ENCODE peak calls at places on chromosomes 13 and 19, in five cellular contexts. Z is ovary; K is CD8-positive, alpha-beta T cell; S is suprapubic skin; D is endodermal cell. A is an unnamed sample.

GRCh38 chr19:18775586-18776287 is 15.4 kb downstream of the COMP start:
- DNase-seq in Z (peak), K (no peak), S (no peak), D (no peak), A (no peak)

GRCh38 chr19:44698492-44699201 is at the start of gene CEACAM16:
- DNase-seq in Z (no peak), K (no peak), S (no peak), D (no peak), A (no peak)

GRCh38 chr19:42942187-42942789 is 5.3 kb upstream of the PSG7 start:
- DNase-seq in Z (no peak), K (no peak), S (no peak), D (no peak), A (peak)

GRCh38 chr19:28067882-28068281 is 1145.1 kb downstream of the UQCRFS1 start:
- DNase-seq in Z (no peak), K (no peak), S (no peak), D (no peak), A (no peak)

GRCh38 chr13:30071890-30072817 is 221.7 kb upstream of the UBL3 start:
- DNase-seq in Z (no peak), K (no peak), S (no peak), D (no peak), A (no peak)

GRCh38 chr13:26881154-26881553 is 120.6 kb upstream of the GPR12 start:
- DNase-seq in Z (no peak), K (no peak), S (no peak), D (no peak), A (no peak)

GRCh38 chr19:33464010-33464732 is 57.4 kb downstream of the PEPD start:
- DNase-seq in Z (no peak), K (no peak), S (peak), D (peak), A (peak)

GRCh38 chr13:44140146-44140545 is 233.5 kb upstream of the SERP2 start:
- DNase-seq in Z (no peak), K (no peak), S (no peak), D (peak), A (no peak)

GRCh38 chr19:42246143-42246868 is 3.9 kb upstream of the GSK3A start:
- DNase-seq in Z (peak), K (no peak), S (peak), D (peak), A (no peak)

GRCh38 chr13:77449265-77449664 is 86.2 kb upstream of the SCEL start:
- DNase-seq in Z (no peak), K (no peak), S (no peak), D (no peak), A (no peak)

GRCh38 chr13:41004875-41005693 is 14.0 kb downstream of the ELF1 start:
- DNase-seq in Z (no peak), K (no peak), S (no peak), D (no peak), A (no peak)

GRCh38 chr13:39684531-39685137 is 29.2 kb downstream of the COG6 start:
- DNase-seq in Z (no peak), K (no peak), S (no peak), D (no peak), A (no peak)

GRCh38 chr19:12581100-12581499 is 29.5 kb downstream of the ZNF490 start:
- DNase-seq in Z (no peak), K (no peak), S (no peak), D (no peak), A (no peak)

GRCh38 chr13:113526466-113527220 is 36.1 kb upstream of the DCUN1D2 start:
- DNase-seq in Z (no peak), K (no peak), S (no peak), D (no peak), A (no peak)

GRCh38 chr19:4744451-4745170 is 21.0 kb upstream of the DPP9 start:
- DNase-seq in Z (peak), K (no peak), S (no peak), D (no peak), A (no peak)

GRCh38 chr13:109249780-109250528 is 536.4 kb downstream of the IRS2 start:
- DNase-seq in Z (no peak), K (no peak), S (no peak), D (no peak), A (no peak)

GRCh38 chr19:3733549-3734309 is 25.5 kb downstream of the TJP3 start:
- DNase-seq in Z (no peak), K (no peak), S (no peak), D (no peak), A (no peak)

GRCh38 chr13:39370554-39370953 is 232.4 kb downstream of the LHFPL6 start:
- DNase-seq in Z (no peak), K (no peak), S (no peak), D (no peak), A (no peak)

GRCh38 chr19:53980553-53981407 is 10.7 kb upstream of the CACNG6 start:
- DNase-seq in Z (no peak), K (no peak), S (no peak), D (peak), A (peak)

GRCh38 chr19:4557186-4557970 is 2.1 kb downstream of the SEMA6B start:
- DNase-seq in Z (no peak), K (no peak), S (no peak), D (peak), A (no peak)

GRCh38 chr13:65677906-65678305 is 1552.2 kb downstream of the PCDH9 start:
- DNase-seq in Z (no peak), K (no peak), S (no peak), D (no peak), A (no peak)

GRCh38 chr13:28636677-28637317 is 22.1 kb upstream of the POMP start:
- DNase-seq in Z (no peak), K (peak), S (no peak), D (peak), A (peak)

GRCh38 chr19:33503791-33504444 is 17.7 kb downstream of the PEPD start:
- DNase-seq in Z (no peak), K (no peak), S (no peak), D (no peak), A (peak)

GRCh38 chr13:92804346-92804745 is 422.3 kb upstream of the GPC6 start:
- DNase-seq in Z (no peak), K (no peak), S (no peak), D (no peak), A (no peak)

GRCh38 chr19:16917401-16917800 is 28.6 kb downstream of the F2RL3 start:
- DNase-seq in Z (no peak), K (no peak), S (no peak), D (no peak), A (no peak)

GRCh38 chr13:60482012-60482411 is 85.0 kb downstream of the TDRD3 start:
- DNase-seq in Z (no peak), K (no peak), S (no peak), D (no peak), A (no peak)

GRCh38 chr13:44013666-44014291 is 134.1 kb downstream of the LACC1 start:
- DNase-seq in Z (no peak), K (no peak), S (no peak), D (no peak), A (no peak)

GRCh38 chr13:30457306-30457891 is 8.3 kb downstream of the HMGB1 start:
- DNase-seq in Z (no peak), K (no peak), S (no peak), D (no peak), A (no peak)

GRCh38 chr19:18385675-18386542 is at the start of gene GDF15:
- DNase-seq in Z (peak), K (no peak), S (peak), D (peak), A (peak)

GRCh38 chr19:2188708-2189385 is 25.1 kb downstream of the DOT1L start:
- DNase-seq in Z (no peak), K (no peak), S (no peak), D (no peak), A (no peak)

GRCh38 chr13:33526718-33527117 is 241.2 kb upstream of the STARD13 start:
- DNase-seq in Z (no peak), K (no peak), S (no peak), D (no peak), A (no peak)

GRCh38 chr13:108919036-108919907 is 289.9 kb downstream of the MYO16 start:
- DNase-seq in Z (no peak), K (no peak), S (no peak), D (no peak), A (no peak)

GRCh38 chr19:40719414-40719894 is 2.5 kb downstream of the ITPKC start:
- DNase-seq in Z (no peak), K (no peak), S (no peak), D (no peak), A (no peak)

GRCh38 chr13:20231839-20232555 is at the start of gene GJB6:
- DNase-seq in Z (no peak), K (no peak), S (peak), D (peak), A (peak)

GRCh38 chr13:35741657-35742056 is 265.2 kb upstream of the MAB21L1 start:
- DNase-seq in Z (no peak), K (no peak), S (no peak), D (no peak), A (no peak)

GRCh38 chr19:44776402-44777096 is 1.1 kb upstream of the CBLC start:
- DNase-seq in Z (no peak), K (no peak), S (no peak), D (no peak), A (no peak)

GRCh38 chr13:112250788-112251445 is 125.2 kb upstream of the SPACA7 start:
- DNase-seq in Z (no peak), K (no peak), S (no peak), D (peak), A (no peak)

GRCh38 chr19:50258918-50259372 is 55.5 kb downstream of the MYH14 start:
- DNase-seq in Z (no peak), K (no peak), S (no peak), D (peak), A (peak)
- TF ChIP-seq CTCF in Z (no peak), K (no peak), S (peak), D (peak), A (peak)

DNA sequence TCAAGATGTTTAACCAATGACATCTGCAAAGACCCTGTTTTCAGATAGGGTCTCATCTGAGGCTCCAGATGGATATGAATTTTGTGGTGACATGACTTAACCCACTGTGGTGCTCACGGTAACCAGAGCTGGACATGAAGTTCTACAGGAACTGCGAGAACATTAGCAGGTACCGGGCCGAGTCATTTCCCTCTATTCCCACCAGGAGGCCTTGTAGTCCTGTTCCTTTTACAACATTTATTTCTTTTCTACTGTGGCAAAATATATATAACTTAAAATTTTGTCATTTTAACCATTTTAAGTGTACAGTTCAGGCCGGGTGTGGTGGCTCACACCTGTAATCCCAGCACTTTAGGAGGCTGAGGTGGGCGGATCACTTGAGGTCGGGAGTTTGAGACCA is 7.6 kb upstream of the TSPAN16 start:
- DNase-seq in Z (no peak), K (no peak), S (no peak), D (no peak), A (peak)
- TF ChIP-seq CTCF in Z (no peak), K (no peak), S (peak), D (peak), A (no peak)

GRCh38 chr13:101262306-101262705 is 154.0 kb downstream of the NALCN start:
- DNase-seq in Z (no peak), K (no peak), S (no peak), D (no peak), A (no peak)

GRCh38 chr13:101258509-101258908 is 157.8 kb downstream of the NALCN start:
- DNase-seq in Z (no peak), K (no peak), S (no peak), D (no peak), A (no peak)

GRCh38 chr13:101258071-101258470 is 158.2 kb downstream of the NALCN start:
- DNase-seq in Z (no peak), K (no peak), S (no peak), D (peak), A (peak)
- TF ChIP-seq CTCF in Z (no peak), K (no peak), S (no peak), D (no peak), A (no peak)

DNA sequence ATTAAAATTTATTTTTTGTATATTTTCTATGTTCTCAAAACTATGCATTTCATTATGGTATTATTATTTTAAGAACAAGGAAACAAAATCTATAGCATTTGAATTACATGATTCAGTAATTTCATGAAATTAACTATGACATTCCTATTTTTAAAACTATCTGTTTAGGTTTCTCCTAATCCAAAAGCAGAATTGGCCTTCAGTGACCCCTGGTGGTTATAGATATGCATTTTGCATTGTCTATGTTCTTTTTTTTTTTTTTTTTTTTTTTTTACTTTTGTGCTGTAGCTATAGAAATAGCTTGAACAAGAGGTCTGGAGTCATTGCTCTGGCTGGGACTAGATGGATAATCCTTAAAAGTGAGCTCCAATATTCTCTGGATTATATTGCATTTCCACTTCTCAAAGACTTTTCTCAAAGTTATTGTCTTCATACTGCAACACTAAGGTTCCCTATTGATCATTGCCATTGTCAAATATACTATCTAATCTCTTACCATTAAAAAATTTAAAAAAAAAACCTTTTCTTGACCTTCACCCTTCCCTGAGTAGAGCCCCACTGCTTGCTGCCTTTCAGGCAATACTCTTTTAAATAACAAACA is 15.9 kb upstream of the DNAJC3 start:
- DNase-seq in Z (no peak), K (no peak), S (no peak), D (no peak), A (no peak)
- TF ChIP-seq CTCF in Z (no peak), K (peak), S (peak), D (peak), A (peak)

DNA sequence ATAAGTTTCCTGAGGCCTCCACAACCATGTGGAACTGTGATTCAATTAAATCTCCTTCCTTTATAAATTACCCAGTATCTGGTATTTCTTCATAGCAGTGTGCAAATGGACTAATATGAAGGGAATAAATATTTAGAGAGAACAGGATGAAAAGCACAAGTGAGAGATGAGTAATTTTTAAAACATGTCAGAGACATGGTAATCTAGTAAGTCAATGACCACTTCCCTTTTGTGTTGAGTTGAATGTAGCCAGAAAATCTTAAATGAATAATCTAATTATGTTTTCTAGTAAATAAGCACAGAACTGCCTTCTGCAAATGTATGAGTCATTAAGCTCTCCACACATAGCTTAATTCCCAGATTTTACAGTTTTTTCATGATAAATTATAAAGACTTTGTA is 524.1 kb upstream of the SLITRK5 start:
- DNase-seq in Z (no peak), K (no peak), S (no peak), D (no peak), A (no peak)
- TF ChIP-seq CTCF in Z (no peak), K (no peak), S (no peak), D (no peak), A (no peak)

GRCh38 chr13:73492811-73493210 is 434.0 kb downstream of the KLF5 start:
- DNase-seq in Z (no peak), K (no peak), S (no peak), D (no peak), A (no peak)
- TF ChIP-seq CTCF in Z (no peak), K (no peak), S (no peak), D (no peak), A (no peak)

GRCh38 chr13:110813646-110814624 is 100.4 kb downstream of the ING1 start:
- DNase-seq in Z (no peak), K (no peak), S (peak), D (no peak), A (no peak)
- TF ChIP-seq CTCF in Z (no peak), K (no peak), S (no peak), D (peak), A (no peak)

GRCh38 chr19:48970923-48971395 is 5.8 kb downstream of the FTL start:
- DNase-seq in Z (peak), K (peak), S (no peak), D (peak), A (peak)
- TF ChIP-seq CTCF in Z (peak), K (peak), S (peak), D (peak), A (peak)

A was measured in glutamatergic neuron.